ENCODE peak calls at places on chromosomes 2 and 18, in eight cellular contexts. C, J, U, P, F, K, B and H are unnamed samples.

GRCh38 chr2:165113414-165113813 is 90.4 kb downstream of the SCN3A start:
- DNase-seq in U (peak; percentile 4), B (no peak), C (peak; percentile 12), K (no peak), P (no peak), F (no peak), J (peak; percentile 34), H (no peak)

GRCh38 chr2:217766356-217766755 is 236.4 kb downstream of the TNS1 start:
- DNase-seq in U (no peak), P (no peak), K (no peak), J (no peak), B (no peak), F (no peak), C (no peak), H (no peak)

GRCh38 chr2:235230809-235231601 is 262.8 kb upstream of the AGAP1 start:
- DNase-seq in U (peak; percentile 69), C (no peak), J (peak; percentile 55), K (no peak), B (no peak), P (peak; percentile 17), F (no peak), H (no peak)

GRCh38 chr2:15076668-15077067 is 444.2 kb downstream of the LRATD1 start:
- DNase-seq in B (no peak), F (no peak), U (no peak), J (peak; percentile 5), P (no peak), K (no peak), C (no peak), H (no peak)

GRCh38 chr18:79507546-79508480 is 112.1 kb downstream of the NFATC1 start:
- DNase-seq in K (peak; percentile 89), F (peak; percentile 62), U (no peak), C (peak; percentile 70), J (peak; percentile 38), B (no peak), P (no peak), H (no peak)

GRCh38 chr2:234091432-234091879 is 41.0 kb downstream of the SPP2 start:
- DNase-seq in F (no peak), B (no peak), C (no peak), P (no peak), J (peak; percentile 9), U (peak; percentile 64), K (no peak), H (no peak)

GRCh38 chr2:161436411-161436810 is 20.3 kb downstream of the TBR1 start:
- DNase-seq in B (no peak), P (no peak), C (no peak), U (peak; percentile 53), J (peak; percentile 89), F (no peak), K (no peak), H (no peak)

GRCh38 chr2:172806426-172807008 is 70.9 kb downstream of the RAPGEF4 start:
- DNase-seq in B (no peak), F (no peak), J (peak; percentile 76), C (no peak), P (peak; percentile 29), U (peak; percentile 62), K (no peak), H (no peak)

GRCh38 chr18:48843162-48843561 is 107.6 kb downstream of the SMAD7 start:
- DNase-seq in B (no peak), K (no peak), U (no peak), F (no peak), C (no peak), P (no peak), J (no peak), H (no peak)

GRCh38 chr18:7743256-7743655 is 176.1 kb downstream of the PTPRM start:
- DNase-seq in K (no peak), B (no peak), P (no peak), C (no peak), J (no peak), U (no peak), F (no peak), H (no peak)

GRCh38 chr2:50712569-50712968 is 319.4 kb downstream of the NRXN1 start:
- DNase-seq in K (no peak), C (no peak), B (no peak), P (no peak), J (no peak), U (no peak), F (no peak), H (no peak)

GRCh38 chr2:215528555-215528954 is 92.7 kb upstream of the FN1 start:
- DNase-seq in F (no peak), C (peak; percentile 58), U (peak; percentile 48), K (no peak), J (peak; percentile 91), P (no peak), B (no peak), H (peak; percentile 74)

GRCh38 chr2:99261242-99261641 is 5.8 kb upstream of the LYG2 start:
- DNase-seq in J (no peak), P (no peak), B (no peak), K (no peak), U (no peak), F (no peak), C (no peak), H (no peak)

GRCh38 chr2:224754129-224754528 is 38.0 kb upstream of the CCDC195 start:
- DNase-seq in B (no peak), U (no peak), C (peak; percentile 31), P (no peak), J (peak; percentile 90), F (no peak), K (no peak), H (no peak)

GRCh38 chr18:57839942-57840381 is 36.8 kb upstream of the ATP8B1 start:
- DNase-seq in F (no peak), P (no peak), J (peak; percentile 62), K (no peak), C (peak; percentile 66), U (no peak), B (no peak), H (no peak)

GRCh38 chr2:38073211-38074005 is 2.5 kb downstream of the CYP1B1 start:
- DNase-seq in K (no peak), J (no peak), F (no peak), C (no peak), U (no peak), B (no peak), P (no peak), H (no peak)

GRCh38 chr2:234257859-234258561 is 207.5 kb downstream of the SPP2 start:
- DNase-seq in C (peak; percentile 91), K (no peak), P (no peak), F (no peak), J (peak; percentile 95), B (no peak), U (peak; percentile 65), H (peak; percentile 99)

GRCh38 chr2:133322909-133323308 is 245.4 kb downstream of the NCKAP5 start:
- DNase-seq in U (no peak), J (no peak), B (no peak), K (no peak), F (no peak), C (no peak), P (no peak), H (no peak)

GRCh38 chr2:232502901-232503791 is 15.5 kb upstream of the ECEL1 start:
- DNase-seq in P (no peak), U (peak; percentile 37), J (peak; percentile 15), C (no peak), B (peak; percentile 15), K (no peak), F (no peak), H (no peak)

GRCh38 chr2:10775831-10776230 is 36.8 kb downstream of the PDIA6 start:
- DNase-seq in U (no peak), K (no peak), C (no peak), P (no peak), J (no peak), F (no peak), B (no peak), H (no peak)